ENCODE peak calls at places on chromosomes 5 and 9, in five cellular contexts. One of them, this sample, is unnamed.

GRCh38 chr9:108580021-108580439 is 275.8 kb downstream of the ACTL7B start:
- DNase-seq in epithelial cell of proximal tubule: peak
- DNase-seq in heart right ventricle: no peak
- DNase-seq in tibial artery: no peak
- DNase-seq in WTC11: no peak
- DNase-seq in this sample: no peak

GRCh38 chr9:33143241-33143642 is 23.9 kb downstream of the B4GALT1 start:
- DNase-seq in epithelial cell of proximal tubule: peak
- DNase-seq in heart right ventricle: no peak
- DNase-seq in tibial artery: peak
- DNase-seq in WTC11: no peak
- DNase-seq in this sample: no peak

GRCh38 chr5:170867825-170868224 is 6.0 kb downstream of the RANBP17 start:
- DNase-seq in epithelial cell of proximal tubule: no peak
- DNase-seq in heart right ventricle: no peak
- DNase-seq in tibial artery: no peak
- DNase-seq in WTC11: no peak
- DNase-seq in this sample: no peak

GRCh38 chr9:3136999-3137675 is 293.2 kb upstream of the PUM3 start:
- DNase-seq in epithelial cell of proximal tubule: no peak
- DNase-seq in heart right ventricle: no peak
- DNase-seq in tibial artery: no peak
- DNase-seq in WTC11: no peak
- DNase-seq in this sample: no peak

GRCh38 chr9:136961279-136962065 is 9.4 kb downstream of the LCN12 start:
- DNase-seq in epithelial cell of proximal tubule: no peak
- DNase-seq in heart right ventricle: peak
- DNase-seq in tibial artery: no peak
- DNase-seq in WTC11: no peak
- DNase-seq in this sample: no peak

GRCh38 chr5:96729156-96729555 is 67.0 kb downstream of the CAST start:
- DNase-seq in epithelial cell of proximal tubule: no peak
- DNase-seq in heart right ventricle: no peak
- DNase-seq in tibial artery: no peak
- DNase-seq in WTC11: no peak
- DNase-seq in this sample: no peak

GRCh38 chr5:55456216-55456895 is 78.4 kb downstream of the PLPP1 start:
- DNase-seq in epithelial cell of proximal tubule: no peak
- DNase-seq in heart right ventricle: no peak
- DNase-seq in tibial artery: no peak
- DNase-seq in WTC11: no peak
- DNase-seq in this sample: no peak

GRCh38 chr9:35490910-35491465 is 1.1 kb downstream of the RUSC2 start:
- DNase-seq in epithelial cell of proximal tubule: no peak
- DNase-seq in heart right ventricle: no peak
- DNase-seq in tibial artery: no peak
- DNase-seq in WTC11: no peak
- DNase-seq in this sample: no peak

GRCh38 chr5:33270671-33271070 is 170.1 kb upstream of the TARS1 start:
- DNase-seq in epithelial cell of proximal tubule: no peak
- DNase-seq in heart right ventricle: no peak
- DNase-seq in tibial artery: no peak
- DNase-seq in WTC11: no peak
- DNase-seq in this sample: no peak

GRCh38 chr5:135826994-135827671 is 7.3 kb upstream of the SLC25A48 start:
- DNase-seq in epithelial cell of proximal tubule: no peak
- DNase-seq in heart right ventricle: no peak
- DNase-seq in tibial artery: no peak
- DNase-seq in WTC11: no peak
- DNase-seq in this sample: no peak

GRCh38 chr5:138819065-138819464 is 56.1 kb downstream of the LRRTM2 start:
- DNase-seq in epithelial cell of proximal tubule: no peak
- DNase-seq in heart right ventricle: no peak
- DNase-seq in tibial artery: no peak
- DNase-seq in WTC11: no peak
- DNase-seq in this sample: no peak

GRCh38 chr5:127333463-127333862 is 42.9 kb downstream of the MEGF10 start:
- DNase-seq in epithelial cell of proximal tubule: no peak
- DNase-seq in heart right ventricle: no peak
- DNase-seq in tibial artery: no peak
- DNase-seq in WTC11: no peak
- DNase-seq in this sample: no peak

GRCh38 chr5:19802686-19803085 is 185.3 kb downstream of the CDH18 start:
- DNase-seq in epithelial cell of proximal tubule: no peak
- DNase-seq in heart right ventricle: no peak
- DNase-seq in tibial artery: no peak
- DNase-seq in WTC11: no peak
- DNase-seq in this sample: no peak

GRCh38 chr9:22171691-22172090 is 162.6 kb upstream of the CDKN2B start:
- DNase-seq in epithelial cell of proximal tubule: no peak
- DNase-seq in heart right ventricle: no peak
- DNase-seq in tibial artery: no peak
- DNase-seq in WTC11: no peak
- DNase-seq in this sample: no peak

GRCh38 chr9:81661339-81661738 is 28.0 kb downstream of the TLE1 start:
- DNase-seq in epithelial cell of proximal tubule: no peak
- DNase-seq in heart right ventricle: no peak
- DNase-seq in tibial artery: no peak
- DNase-seq in WTC11: no peak
- DNase-seq in this sample: no peak

GRCh38 chr9:37035472-37036236 is 1.6 kb upstream of the PAX5 start:
- DNase-seq in epithelial cell of proximal tubule: no peak
- DNase-seq in heart right ventricle: no peak
- DNase-seq in tibial artery: no peak
- DNase-seq in WTC11: peak
- DNase-seq in this sample: no peak

GRCh38 chr5:76695336-76695735 is 20.6 kb upstream of the F2R start:
- DNase-seq in epithelial cell of proximal tubule: no peak
- DNase-seq in heart right ventricle: no peak
- DNase-seq in tibial artery: no peak
- DNase-seq in WTC11: no peak
- DNase-seq in this sample: no peak

GRCh38 chr9:36151306-36152210 is 15.0 kb downstream of the GLIPR2 start:
- DNase-seq in epithelial cell of proximal tubule: no peak
- DNase-seq in heart right ventricle: peak
- DNase-seq in tibial artery: peak
- DNase-seq in WTC11: no peak
- DNase-seq in this sample: no peak

GRCh38 chr5:145681686-145682085 is 153.5 kb downstream of the PRELID2 start:
- DNase-seq in epithelial cell of proximal tubule: peak
- DNase-seq in heart right ventricle: no peak
- DNase-seq in tibial artery: peak
- DNase-seq in WTC11: peak
- DNase-seq in this sample: no peak

GRCh38 chr9:135369401-135369800 is 110.2 kb upstream of the PPP1R26 start:
- DNase-seq in epithelial cell of proximal tubule: no peak
- DNase-seq in heart right ventricle: no peak
- DNase-seq in tibial artery: no peak
- DNase-seq in WTC11: no peak
- DNase-seq in this sample: no peak

GRCh38 chr9:135744333-135745070 is 42.5 kb downstream of the KCNT1 start:
- DNase-seq in epithelial cell of proximal tubule: no peak
- DNase-seq in heart right ventricle: no peak
- DNase-seq in tibial artery: no peak
- DNase-seq in WTC11: no peak
- DNase-seq in this sample: no peak

GRCh38 chr9:33785914-33786313 is 9.4 kb upstream of the PRSS3 start:
- DNase-seq in epithelial cell of proximal tubule: no peak
- DNase-seq in heart right ventricle: no peak
- DNase-seq in tibial artery: no peak
- DNase-seq in WTC11: no peak
- DNase-seq in this sample: no peak

GRCh38 chr5:90709323-90710148 is 150.9 kb downstream of the ADGRV1 start:
- DNase-seq in epithelial cell of proximal tubule: no peak
- DNase-seq in heart right ventricle: no peak
- DNase-seq in tibial artery: peak
- DNase-seq in WTC11: peak
- DNase-seq in this sample: peak

GRCh38 chr5:156326718-156327259 is at the start of gene SGCD:
- DNase-seq in epithelial cell of proximal tubule: peak
- DNase-seq in heart right ventricle: peak
- DNase-seq in tibial artery: peak
- DNase-seq in WTC11: no peak
- DNase-seq in this sample: no peak

GRCh38 chr5:90109285-90109684 is 300.3 kb downstream of the CETN3 start:
- DNase-seq in epithelial cell of proximal tubule: no peak
- DNase-seq in heart right ventricle: no peak
- DNase-seq in tibial artery: no peak
- DNase-seq in WTC11: no peak
- DNase-seq in this sample: no peak

DNA sequence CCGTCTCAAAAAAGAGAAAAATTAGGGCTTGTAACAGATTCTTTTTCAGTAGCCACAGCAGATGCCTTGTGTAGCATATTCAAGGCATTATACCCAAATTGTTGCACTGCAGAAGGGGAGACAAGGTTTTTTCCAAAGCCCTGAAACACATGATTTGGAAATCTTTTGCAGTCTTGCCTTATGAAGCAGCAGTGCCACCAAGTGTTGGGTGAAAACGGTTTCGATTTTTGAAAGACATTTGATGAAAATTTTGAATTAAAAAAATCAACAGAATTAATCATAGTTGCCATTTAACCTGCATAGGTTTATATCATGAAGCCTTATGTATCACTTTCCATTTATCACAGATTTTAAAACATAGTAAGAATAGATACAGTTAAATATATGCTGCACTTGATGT is 479.5 kb downstream of the TAF11L14 start:
- DNase-seq in epithelial cell of proximal tubule: no peak
- DNase-seq in heart right ventricle: no peak
- DNase-seq in tibial artery: no peak
- DNase-seq in WTC11: no peak
- DNase-seq in this sample: no peak
- TF ChIP-seq CTCF in epithelial cell of proximal tubule: no peak
- TF ChIP-seq CTCF in heart right ventricle: no peak
- TF ChIP-seq CTCF in tibial artery: no peak
- TF ChIP-seq CTCF in WTC11: no peak
- TF ChIP-seq CTCF in this sample: peak

GRCh38 chr5:180618830-180619562 is 27.7 kb upstream of the SCGB3A1 start:
- DNase-seq in epithelial cell of proximal tubule: no peak
- DNase-seq in heart right ventricle: no peak
- DNase-seq in tibial artery: no peak
- DNase-seq in WTC11: peak
- DNase-seq in this sample: peak
- TF ChIP-seq CTCF in epithelial cell of proximal tubule: peak
- TF ChIP-seq CTCF in heart right ventricle: no peak
- TF ChIP-seq CTCF in tibial artery: no peak
- TF ChIP-seq CTCF in WTC11: peak
- TF ChIP-seq CTCF in this sample: peak

GRCh38 chr9:75282047-75282446 is 193.7 kb downstream of the OSTF1 start:
- DNase-seq in epithelial cell of proximal tubule: no peak
- DNase-seq in heart right ventricle: no peak
- DNase-seq in tibial artery: no peak
- DNase-seq in WTC11: no peak
- DNase-seq in this sample: no peak
- TF ChIP-seq CTCF in epithelial cell of proximal tubule: no peak
- TF ChIP-seq CTCF in heart right ventricle: no peak
- TF ChIP-seq CTCF in tibial artery: no peak
- TF ChIP-seq CTCF in WTC11: no peak
- TF ChIP-seq CTCF in this sample: no peak

DNA sequence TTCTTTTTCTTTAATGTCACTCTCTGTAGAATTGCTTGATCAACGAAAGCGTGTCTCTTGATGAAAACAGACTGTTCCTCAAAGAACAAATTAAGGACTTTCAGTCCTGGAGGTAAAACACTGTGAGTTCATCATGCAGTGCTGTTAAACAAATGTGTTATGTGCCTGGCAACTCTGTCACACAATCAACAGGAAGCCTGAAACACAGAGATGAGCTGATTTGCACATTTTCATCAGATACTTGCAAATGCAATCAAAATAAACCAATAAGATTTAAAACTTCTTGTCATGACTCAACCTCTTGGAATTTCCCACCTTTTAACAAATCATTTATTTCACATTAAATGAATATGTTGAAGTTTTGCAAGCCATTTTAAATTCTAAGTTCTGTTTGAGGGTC is 64.4 kb downstream of the ANXA1 start:
- DNase-seq in epithelial cell of proximal tubule: no peak
- DNase-seq in heart right ventricle: no peak
- DNase-seq in tibial artery: no peak
- DNase-seq in WTC11: no peak
- DNase-seq in this sample: no peak
- TF ChIP-seq CTCF in epithelial cell of proximal tubule: no peak
- TF ChIP-seq CTCF in heart right ventricle: no peak
- TF ChIP-seq CTCF in tibial artery: no peak
- TF ChIP-seq CTCF in WTC11: no peak
- TF ChIP-seq CTCF in this sample: no peak

DNA sequence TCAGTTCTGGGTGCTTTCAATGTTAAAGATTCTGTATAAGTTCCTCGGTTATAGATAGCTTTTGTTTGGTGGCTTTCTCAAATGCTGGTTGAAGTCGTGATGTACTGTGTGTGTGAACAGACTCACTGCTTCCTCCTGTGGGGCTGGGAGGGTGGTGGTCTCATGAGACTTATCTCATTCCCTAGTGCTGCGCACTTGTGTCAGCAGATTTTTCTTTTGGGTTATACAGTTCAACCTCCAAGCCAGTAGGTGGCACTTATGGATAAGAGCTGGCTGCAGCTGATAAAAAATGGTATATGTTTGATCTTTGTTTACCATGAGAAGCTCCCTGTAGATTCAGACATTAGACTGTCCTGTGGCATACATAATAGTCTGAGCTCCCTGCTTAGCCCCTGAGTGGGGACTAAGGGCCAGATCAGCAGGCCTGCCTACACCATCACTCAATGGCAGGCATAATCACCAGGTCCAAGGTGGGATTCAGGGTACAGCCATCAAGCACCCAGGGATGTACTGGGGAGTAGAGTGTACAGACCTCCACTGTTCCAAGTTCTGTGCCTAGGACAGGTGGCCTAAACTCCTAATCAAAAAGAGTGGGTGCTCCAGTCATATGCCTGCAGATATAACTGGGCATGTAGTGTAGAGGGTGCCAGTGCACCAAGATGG is 174.2 kb downstream of the OXCT1 start:
- DNase-seq in epithelial cell of proximal tubule: no peak
- DNase-seq in heart right ventricle: no peak
- DNase-seq in tibial artery: no peak
- DNase-seq in WTC11: no peak
- DNase-seq in this sample: no peak
- TF ChIP-seq CTCF in epithelial cell of proximal tubule: peak
- TF ChIP-seq CTCF in heart right ventricle: no peak
- TF ChIP-seq CTCF in tibial artery: peak
- TF ChIP-seq CTCF in WTC11: no peak
- TF ChIP-seq CTCF in this sample: peak

GRCh38 chr9:16883586-16883985 is 13.1 kb upstream of the BNC2 start:
- DNase-seq in epithelial cell of proximal tubule: no peak
- DNase-seq in heart right ventricle: no peak
- DNase-seq in tibial artery: no peak
- DNase-seq in WTC11: no peak
- DNase-seq in this sample: no peak

GRCh38 chr9:16884373-16884772 is 13.9 kb upstream of the BNC2 start:
- DNase-seq in epithelial cell of proximal tubule: no peak
- DNase-seq in heart right ventricle: no peak
- DNase-seq in tibial artery: no peak
- DNase-seq in WTC11: no peak
- DNase-seq in this sample: no peak

GRCh38 chr9:16884952-16885513 is 14.6 kb upstream of the BNC2 start:
- DNase-seq in epithelial cell of proximal tubule: no peak
- DNase-seq in heart right ventricle: no peak
- DNase-seq in tibial artery: peak
- DNase-seq in WTC11: no peak
- DNase-seq in this sample: no peak

GRCh38 chr9:16888594-16888993 is 18.1 kb upstream of the BNC2 start:
- DNase-seq in epithelial cell of proximal tubule: no peak
- DNase-seq in heart right ventricle: no peak
- DNase-seq in tibial artery: no peak
- DNase-seq in WTC11: no peak
- DNase-seq in this sample: no peak

GRCh38 chr9:16885896-16886295 is 15.4 kb upstream of the BNC2 start:
- DNase-seq in epithelial cell of proximal tubule: no peak
- DNase-seq in heart right ventricle: no peak
- DNase-seq in tibial artery: no peak
- DNase-seq in WTC11: no peak
- DNase-seq in this sample: no peak
- TF ChIP-seq CTCF in epithelial cell of proximal tubule: no peak
- TF ChIP-seq CTCF in heart right ventricle: no peak
- TF ChIP-seq CTCF in tibial artery: no peak
- TF ChIP-seq CTCF in WTC11: no peak
- TF ChIP-seq CTCF in this sample: no peak

This sample was measured in progenitor cell of endocrine pancreas.